ENCODE peak calls at places on chromosomes 5 and 9, in eight cellular contexts. T is ecto neural progenitor cell; W is fibroblast of lung; F is stimulated activated naive B cell treated with anti-CD40 and anti-IgM and Interleukin-4, amounts not matched to agents 10 μg/mL and 1 μg/mL and 100 μg/mL, for 72 hours; C is GM13976; V is heart right ventricle; Q is GM03348; B is stimulated activated CD4-positive, alpha-beta T cell treated with anti-CD3 and anti-CD28 coated beads, Interleukin-15, amount 100 ng/mL, for 24 hours. I is an unnamed sample.
A peak's percentile ranks its signal among the peaks of the same experiment; 100 is the strongest.

GRCh38 chr5:134506054-134507039 is 19.1 kb upstream of the JADE2 start:
- DNase-seq in V (peak; percentile 82), B (no peak), T (peak; percentile 59), Q (no peak), C (no peak), F (no peak), W (peak; percentile 46), I (no peak)

GRCh38 chr9:126591083-126591482 is 22.6 kb upstream of the LMX1B start:
- DNase-seq in T (no peak), W (no peak), V (no peak), C (no peak), B (no peak), F (no peak), Q (no peak), I (no peak)

GRCh38 chr9:95129651-95130291 is 187.7 kb downstream of the FANCC start:
- DNase-seq in T (no peak), Q (no peak), C (no peak), B (no peak), V (no peak), F (no peak), W (no peak), I (no peak)

GRCh38 chr5:175598774-175599173 is 59.1 kb upstream of the HRH2 start:
- DNase-seq in Q (no peak), W (no peak), F (no peak), C (no peak), B (no peak), V (peak; percentile 24), T (no peak), I (no peak)

GRCh38 chr9:113620377-113621161 is 157.0 kb downstream of the RGS3 start:
- DNase-seq in F (peak; percentile 60), V (peak; percentile 86), W (peak; percentile 83), Q (peak; percentile 90), B (peak; percentile 58), T (peak; percentile 60), C (no peak), I (peak; percentile 95)

GRCh38 chr5:137096149-137097103 is 402.7 kb downstream of the SPOCK1 start:
- DNase-seq in T (no peak), C (no peak), W (no peak), F (no peak), B (no peak), V (no peak), Q (peak; percentile 49), I (peak; percentile 72)

GRCh38 chr5:103218164-103218563 is 40.4 kb upstream of the MACIR start:
- DNase-seq in T (no peak), B (no peak), F (no peak), Q (no peak), W (peak; percentile 70), C (no peak), V (no peak), I (peak; percentile 97)

GRCh38 chr9:117411547-117411946 is 3.3 kb downstream of the ASTN2 start:
- DNase-seq in B (peak; percentile 4), V (peak; percentile 28), T (peak; percentile 77), W (no peak), Q (peak; percentile 43), C (peak; percentile 51), F (no peak), I (peak; percentile 12)

GRCh38 chr5:151406322-151406947 is 41.0 kb upstream of the SLC36A1 start:
- DNase-seq in Q (no peak), V (no peak), T (no peak), F (no peak), W (no peak), B (no peak), C (no peak), I (peak; percentile 4)

GRCh38 chr9:85404911-85405580 is 336.7 kb downstream of the AGTPBP1 start:
- DNase-seq in B (no peak), Q (no peak), V (no peak), F (no peak), T (no peak), C (no peak), W (no peak), I (no peak)

GRCh38 chr5:51439232-51439631 is 56.0 kb downstream of the ISL1 start:
- DNase-seq in B (no peak), V (no peak), T (no peak), F (no peak), Q (no peak), C (no peak), W (no peak), I (no peak)

GRCh38 chr5:133941456-133942196 is 26.8 kb downstream of the C5orf15 start:
- DNase-seq in F (no peak), Q (no peak), T (peak; percentile 24), C (no peak), V (no peak), B (no peak), W (no peak), I (no peak)

GRCh38 chr5:24681106-24681505 is 36.3 kb upstream of the CDH10 start:
- DNase-seq in V (no peak), T (no peak), W (no peak), Q (peak; percentile 8), C (no peak), F (no peak), B (no peak), I (no peak)

GRCh38 chr9:15078345-15078744 is 168.1 kb upstream of the FREM1 start:
- DNase-seq in V (no peak), T (no peak), B (no peak), C (no peak), F (no peak), W (no peak), Q (no peak), I (no peak)

GRCh38 chr9:4116708-4117460 is 183.0 kb downstream of the GLIS3 start:
- DNase-seq in Q (peak; percentile 57), B (no peak), C (no peak), V (no peak), T (no peak), W (peak; percentile 95), F (no peak), I (peak; percentile 77)

GRCh38 chr5:5017827-5018559 is 122.1 kb upstream of the ADAMTS16 start:
- DNase-seq in C (no peak), W (no peak), T (no peak), Q (peak; percentile 82), B (no peak), F (no peak), V (no peak), I (no peak)

I was measured in cardiac fibroblast.